ENCODE peak calls at places on chromosomes 16 and 17, in four cellular contexts. R is astrocyte of the spinal cord, Y is breast epithelium, I is cardiac fibroblast. P is an unnamed sample.

GRCh38 chr17:81207610-81208581 is 14.9 kb downstream of the CEP131 start:
- DNase-seq in R (no peak), Y (no peak), I (no peak), P (peak; percentile 49)

GRCh38 chr17:61230972-61231820 is 168.4 kb upstream of the TBX2 start:
- DNase-seq in R (no peak), Y (no peak), I (no peak), P (no peak)

GRCh38 chr17:42180922-42181850 is at the start of gene KCNH4:
- DNase-seq in R (peak; percentile 47), Y (peak; percentile 33), I (peak; percentile 79), P (peak; percentile 86)

GRCh38 chr16:1009358-1010150 is 28.0 kb downstream of the SOX8 start:
- DNase-seq in R (no peak), Y (no peak), I (no peak), P (no peak)

GRCh38 chr16:404971-405486 is 3.3 kb downstream of the DECR2 start:
- DNase-seq in R (no peak), Y (no peak), I (no peak), P (no peak)

GRCh38 chr16:71358464-71359031 is at the start of gene CALB2:
- DNase-seq in R (peak; percentile 43), Y (peak; percentile 46), I (peak; percentile 50), P (peak; percentile 60)

GRCh38 chr16:51119576-51120288 is 31.3 kb downstream of the SALL1 start:
- DNase-seq in R (no peak), Y (no peak), I (no peak), P (no peak)

GRCh38 chr16:12311887-12312286 is 335.4 kb downstream of the SNX29 start:
- DNase-seq in R (no peak), Y (no peak), I (no peak), P (no peak)

GRCh38 chr17:13079010-13079409 is 61.2 kb upstream of the ELAC2 start:
- DNase-seq in R (no peak), Y (no peak), I (no peak), P (no peak)

GRCh38 chr17:8121531-8122390 is 2.1 kb downstream of the HES7 start:
- DNase-seq in R (peak; percentile 65), Y (no peak), I (peak; percentile 66), P (no peak)

GRCh38 chr16:57089406-57089805 is 3.0 kb upstream of the CPNE2 start:
- DNase-seq in R (no peak), Y (no peak), I (no peak), P (no peak)

GRCh38 chr17:48579738-48580543 is 1.8 kb upstream of the HOXB4 start:
- DNase-seq in R (peak; percentile 81), Y (no peak), I (no peak), P (no peak)

GRCh38 chr17:2885751-2886150 is 89.5 kb downstream of the RAP1GAP2 start:
- DNase-seq in R (no peak), Y (no peak), I (no peak), P (no peak)

GRCh38 chr16:81522141-81522701 is 77.6 kb downstream of the CMIP start:
- DNase-seq in R (no peak), Y (no peak), I (no peak), P (no peak)

GRCh38 chr17:40417258-40417608 is 463 bp downstream of the TOP2A start:
- DNase-seq in R (no peak), Y (no peak), I (no peak), P (no peak)

GRCh38 chr17:39083270-39083669 is 68.2 kb downstream of the PLXDC1 start:
- DNase-seq in R (no peak), Y (no peak), I (no peak), P (no peak)

GRCh38 chr17:8466873-8467272 is 31.2 kb downstream of the NDEL1 start:
- DNase-seq in R (no peak), Y (no peak), I (no peak), P (no peak)

GRCh38 chr17:78797213-78797612 is 15.1 kb upstream of the CYTH1 start:
- DNase-seq in R (no peak), Y (no peak), I (no peak), P (no peak)

GRCh38 chr16:66364117-66364958 is 2.2 kb upstream of the CDH5 start:
- DNase-seq in R (no peak), Y (peak; percentile 88), I (peak; percentile 71), P (no peak)

GRCh38 chr17:29176500-29177351 is 3.5 kb downstream of the MYO18A start:
- DNase-seq in R (peak; percentile 24), Y (no peak), I (peak; percentile 16), P (peak; percentile 81)

GRCh38 chr17:73474370-73474988 is 162.7 kb upstream of the CDC42EP4 start:
- DNase-seq in R (peak; percentile 43), Y (no peak), I (peak; percentile 65), P (peak; percentile 68)

GRCh38 chr17:77581480-77581879 is 377.0 kb upstream of the TNRC6C start:
- DNase-seq in R (peak; percentile 1), Y (no peak), I (peak; percentile 49), P (no peak)

GRCh38 chr16:14181371-14182050 is 110.4 kb downstream of the MRTFB start:
- DNase-seq in R (peak; percentile 61), Y (no peak), I (peak; percentile 93), P (no peak)

GRCh38 chr16:71630808-71631207 is 4.8 kb downstream of the MARVELD3 start:
- DNase-seq in R (no peak), Y (no peak), I (no peak), P (no peak)

GRCh38 chr17:37373530-37374159 is 2.1 kb upstream of the C17orf78 start:
- DNase-seq in R (peak; percentile 86), Y (peak; percentile 65), I (peak; percentile 90), P (no peak)

GRCh38 chr16:81659249-81659648 is 119.8 kb upstream of the PLCG2 start:
- DNase-seq in R (no peak), Y (no peak), I (no peak), P (no peak)

GRCh38 chr16:85720319-85720637 is 30.6 kb downstream of the C16orf74 start:
- DNase-seq in R (no peak), Y (peak; percentile 93), I (no peak), P (no peak)

GRCh38 chr16:75044800-75045361 is 46.1 kb downstream of the ZNRF1 start:
- DNase-seq in R (peak; percentile 22), Y (peak; percentile 39), I (peak; percentile 64), P (no peak)

GRCh38 chr17:40070895-40071719 is 8.3 kb downstream of the THRA start:
- DNase-seq in R (no peak), Y (no peak), I (no peak), P (peak; percentile 87)

GRCh38 chr16:69371564-69371963 is 14.2 kb downstream of the TERF2 start:
- DNase-seq in R (no peak), Y (no peak), I (no peak), P (no peak)

GRCh38 chr16:56262148-56262878 is 71.0 kb downstream of the GNAO1 start:
- DNase-seq in R (no peak), Y (no peak), I (no peak), P (no peak)

GRCh38 chr16:68823401-68823800 is 19.9 kb upstream of the TANGO6 start:
- DNase-seq in R (peak; percentile 79), Y (peak; percentile 57), I (peak; percentile 94), P (no peak)

GRCh38 chr17:1762906-1763829 is 1.3 kb downstream of the SERPINF1 start:
- DNase-seq in R (peak; percentile 86), Y (no peak), I (peak; percentile 58), P (no peak)

GRCh38 chr16:88922826-88923410 is 54.1 kb downstream of the CBFA2T3 start:
- DNase-seq in R (no peak), Y (no peak), I (no peak), P (peak; percentile 45)

GRCh38 chr16:88924834-88925539 is 52.0 kb downstream of the CBFA2T3 start:
- DNase-seq in R (peak; percentile 82), Y (no peak), I (peak; percentile 93), P (peak; percentile 41)

GRCh38 chr16:88923926-88924833 is 52.8 kb downstream of the CBFA2T3 start:
- DNase-seq in R (no peak), Y (no peak), I (no peak), P (peak; percentile 79)

GRCh38 chr16:88922114-88922825 is 54.7 kb downstream of the CBFA2T3 start:
- DNase-seq in R (peak; percentile 23), Y (no peak), I (peak; percentile 68), P (peak; percentile 70)

DNA sequence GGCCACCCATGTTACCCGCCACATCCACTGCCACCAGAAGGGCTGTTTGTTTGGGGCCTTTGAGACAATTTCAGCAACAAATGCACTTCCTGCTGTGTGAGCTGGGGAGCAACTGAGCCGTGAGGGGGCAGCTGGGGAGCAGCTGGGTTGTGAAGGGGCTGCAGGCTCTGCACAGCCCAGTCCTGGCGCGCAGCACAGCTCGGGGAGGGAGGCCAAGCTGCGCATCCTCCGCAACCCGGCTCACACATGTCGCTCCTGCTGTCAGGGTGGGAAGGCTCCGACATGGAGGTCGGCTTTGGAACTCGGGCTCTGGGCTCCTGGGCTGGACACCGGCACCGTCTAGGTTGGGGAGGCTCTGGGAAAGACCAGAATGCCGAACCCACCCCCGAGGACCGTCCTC is 53.6 kb downstream of the CBFA2T3 start:
- DNase-seq in R (no peak), Y (no peak), I (no peak), P (peak; percentile 48)
- H3K4me3 ChIP-seq in R (no peak overlapping the region), Y (no peak overlapping the region), I (no peak overlapping the region), P (no peak overlapping the region)

DNA sequence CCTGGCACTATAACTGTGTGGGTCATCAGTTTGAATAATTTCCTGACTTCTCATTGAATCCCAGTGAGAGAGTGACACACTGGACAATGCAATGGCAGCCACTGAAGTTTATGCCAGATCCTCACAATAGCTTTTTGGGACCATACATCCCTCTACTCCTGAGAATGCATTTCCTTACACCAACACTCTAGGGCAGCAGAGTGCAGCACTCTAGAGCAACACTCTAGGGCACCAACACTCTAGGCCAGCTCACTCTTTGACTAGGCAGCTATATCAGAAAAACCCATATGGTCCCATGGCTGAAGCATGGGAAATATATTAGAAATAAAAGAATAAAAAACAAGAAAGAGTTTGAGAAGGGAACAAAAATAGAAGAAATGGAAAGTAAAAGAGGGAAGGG is 309.2 kb downstream of the MAP2K6 start:
- DNase-seq in R (no peak), Y (no peak), I (peak; percentile 38), P (no peak)
- TF ChIP-seq CTCF in R (no peak), Y (no peak), I (peak; percentile 21), P (no peak)

DNA sequence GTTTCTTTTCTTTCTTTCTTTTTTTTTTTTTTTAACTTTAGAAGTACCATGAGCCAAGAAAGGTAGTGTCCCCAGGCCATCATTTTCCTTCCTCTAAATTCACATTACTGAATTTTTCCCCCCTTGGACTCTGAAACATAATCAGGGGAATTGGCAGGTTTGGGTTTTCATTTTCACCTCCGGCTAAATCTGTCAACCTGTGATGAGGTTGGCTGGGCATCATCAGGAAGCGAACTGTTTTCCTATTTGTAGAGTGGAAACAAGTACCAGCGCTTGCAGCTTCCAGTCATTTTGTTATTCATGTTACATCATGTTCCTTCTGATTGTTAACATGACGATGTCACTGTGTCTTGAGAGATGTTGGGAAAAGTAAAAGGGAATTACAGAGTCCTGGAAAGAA is 641.9 kb upstream of the RBFOX1 start:
- DNase-seq in R (no peak), Y (no peak), I (no peak), P (no peak)
- H3K4me3 ChIP-seq in R (no peak overlapping the region), Y (no peak overlapping the region), I (no peak overlapping the region), P (no peak overlapping the region)

GRCh38 chr16:3095869-3096268 is 3.2 kb downstream of the ZSCAN10 start:
- DNase-seq in R (no peak), Y (no peak), I (peak; percentile 31), P (peak; percentile 66)

GRCh38 chr16:3097266-3097665 is 1.8 kb downstream of the ZSCAN10 start:
- DNase-seq in R (no peak), Y (no peak), I (no peak), P (no peak)

GRCh38 chr16:3092501-3092991 is 6.5 kb downstream of the ZSCAN10 start:
- DNase-seq in R (no peak), Y (no peak), I (no peak), P (no peak)

GRCh38 chr16:3096362-3096761 is 2.7 kb downstream of the ZSCAN10 start:
- DNase-seq in R (no peak), Y (no peak), I (no peak), P (no peak)

GRCh38 chr16:3094289-3095027 is 4.6 kb downstream of the ZSCAN10 start:
- DNase-seq in R (peak; percentile 27), Y (no peak), I (peak; percentile 69), P (no peak)
- TF ChIP-seq CTCF in R (peak; percentile 62), Y (no peak), I (peak; percentile 75), P (peak; percentile 51)